ENCODE peak calls at places on chromosomes 7 and 10, in five cellular contexts. One of them, this sample, is unnamed.

GRCh38 chr10:18689498-18689897 is 30.3 kb downstream of the ARL5B start:
- DNase-seq in IMR-90: peak; percentile 65
- DNase-seq in dorsolateral prefrontal cortex: no peak
- DNase-seq in CD8-positive, alpha-beta T cell: no peak
- DNase-seq in CD4-positive, alpha-beta T cell: no peak
- DNase-seq in this sample: peak; percentile 28

GRCh38 chr7:143222782-143223181 is 945 bp downstream of the TAS2R40 start:
- DNase-seq in CD8-positive, alpha-beta T cell: no peak
- DNase-seq in dorsolateral prefrontal cortex: no peak
- DNase-seq in CD4-positive, alpha-beta T cell: no peak
- DNase-seq in IMR-90: no peak
- DNase-seq in this sample: no peak

GRCh38 chr10:72044417-72045041 is 43.8 kb downstream of the SPOCK2 start:
- DNase-seq in IMR-90: peak; percentile 28
- DNase-seq in CD8-positive, alpha-beta T cell: no peak
- DNase-seq in CD4-positive, alpha-beta T cell: no peak
- DNase-seq in dorsolateral prefrontal cortex: peak; percentile 95
- DNase-seq in this sample: peak; percentile 52

GRCh38 chr10:117271427-117271826 is 30.5 kb downstream of the SLC18A2 start:
- DNase-seq in CD8-positive, alpha-beta T cell: no peak
- DNase-seq in IMR-90: peak; percentile 23
- DNase-seq in dorsolateral prefrontal cortex: no peak
- DNase-seq in CD4-positive, alpha-beta T cell: no peak
- DNase-seq in this sample: peak; percentile 72

GRCh38 chr7:150568714-150569113 is 1.5 kb downstream of the GIMAP4 start:
- DNase-seq in CD4-positive, alpha-beta T cell: peak; percentile 42
- DNase-seq in dorsolateral prefrontal cortex: no peak
- DNase-seq in IMR-90: no peak
- DNase-seq in CD8-positive, alpha-beta T cell: peak; percentile 43
- DNase-seq in this sample: no peak

GRCh38 chr10:90920986-90921643 is at the start of gene ANKRD1:
- DNase-seq in IMR-90: peak; percentile 87
- DNase-seq in CD4-positive, alpha-beta T cell: no peak
- DNase-seq in CD8-positive, alpha-beta T cell: no peak
- DNase-seq in dorsolateral prefrontal cortex: no peak
- DNase-seq in this sample: peak; percentile 84

GRCh38 chr7:33998487-33998886 is 93.1 kb downstream of the BMPER start:
- DNase-seq in IMR-90: no peak
- DNase-seq in CD4-positive, alpha-beta T cell: no peak
- DNase-seq in dorsolateral prefrontal cortex: no peak
- DNase-seq in CD8-positive, alpha-beta T cell: no peak
- DNase-seq in this sample: no peak

GRCh38 chr7:50821457-50821977 is 38.8 kb upstream of the GRB10 start:
- DNase-seq in IMR-90: peak; percentile 45
- DNase-seq in CD8-positive, alpha-beta T cell: no peak
- DNase-seq in dorsolateral prefrontal cortex: no peak
- DNase-seq in CD4-positive, alpha-beta T cell: no peak
- DNase-seq in this sample: no peak

GRCh38 chr7:132653364-132653930 is 77.2 kb upstream of the PLXNA4 start:
- DNase-seq in IMR-90: no peak
- DNase-seq in dorsolateral prefrontal cortex: no peak
- DNase-seq in CD4-positive, alpha-beta T cell: no peak
- DNase-seq in CD8-positive, alpha-beta T cell: no peak
- DNase-seq in this sample: no peak

GRCh38 chr7:33072471-33072870 is 9.9 kb upstream of the NT5C3A start:
- DNase-seq in dorsolateral prefrontal cortex: no peak
- DNase-seq in IMR-90: peak; percentile 78
- DNase-seq in CD4-positive, alpha-beta T cell: no peak
- DNase-seq in CD8-positive, alpha-beta T cell: no peak
- DNase-seq in this sample: peak; percentile 30

GRCh38 chr7:149644754-149645153 is 128.6 kb downstream of the ZNF467 start:
- DNase-seq in dorsolateral prefrontal cortex: no peak
- DNase-seq in IMR-90: no peak
- DNase-seq in CD8-positive, alpha-beta T cell: no peak
- DNase-seq in CD4-positive, alpha-beta T cell: no peak
- DNase-seq in this sample: no peak

GRCh38 chr10:130739016-130739756 is 572.3 kb downstream of the TCERG1L start:
- DNase-seq in CD8-positive, alpha-beta T cell: no peak
- DNase-seq in CD4-positive, alpha-beta T cell: no peak
- DNase-seq in dorsolateral prefrontal cortex: peak; percentile 9
- DNase-seq in IMR-90: no peak
- DNase-seq in this sample: no peak

GRCh38 chr10:119237722-119238436 is 30.5 kb downstream of the GRK5 start:
- DNase-seq in dorsolateral prefrontal cortex: no peak
- DNase-seq in CD4-positive, alpha-beta T cell: no peak
- DNase-seq in IMR-90: peak; percentile 52
- DNase-seq in CD8-positive, alpha-beta T cell: no peak
- DNase-seq in this sample: no peak

GRCh38 chr7:71933426-71933825 is 478.7 kb downstream of the CALN1 start:
- DNase-seq in CD4-positive, alpha-beta T cell: no peak
- DNase-seq in CD8-positive, alpha-beta T cell: no peak
- DNase-seq in dorsolateral prefrontal cortex: no peak
- DNase-seq in IMR-90: no peak
- DNase-seq in this sample: no peak

GRCh38 chr10:97718659-97719142 is 5.2 kb downstream of the MARVELD1 start:
- DNase-seq in dorsolateral prefrontal cortex: no peak
- DNase-seq in IMR-90: no peak
- DNase-seq in CD4-positive, alpha-beta T cell: no peak
- DNase-seq in CD8-positive, alpha-beta T cell: no peak
- DNase-seq in this sample: peak; percentile 98

GRCh38 chr7:113561446-113561845 is 357.4 kb downstream of the PPP1R3A start:
- DNase-seq in IMR-90: peak; percentile 21
- DNase-seq in dorsolateral prefrontal cortex: no peak
- DNase-seq in CD4-positive, alpha-beta T cell: no peak
- DNase-seq in CD8-positive, alpha-beta T cell: no peak
- DNase-seq in this sample: no peak

GRCh38 chr10:103676851-103677417 is 178.4 kb downstream of the SH3PXD2A start:
- DNase-seq in CD8-positive, alpha-beta T cell: no peak
- DNase-seq in IMR-90: peak; percentile 95
- DNase-seq in dorsolateral prefrontal cortex: no peak
- DNase-seq in CD4-positive, alpha-beta T cell: no peak
- DNase-seq in this sample: peak; percentile 62

GRCh38 chr10:124830445-124830844 is 28.8 kb downstream of the ABRAXAS2 start:
- DNase-seq in CD8-positive, alpha-beta T cell: no peak
- DNase-seq in CD4-positive, alpha-beta T cell: no peak
- DNase-seq in IMR-90: no peak
- DNase-seq in dorsolateral prefrontal cortex: no peak
- DNase-seq in this sample: no peak

GRCh38 chr7:155452505-155453295 is 5.2 kb upstream of the EN2 start:
- DNase-seq in dorsolateral prefrontal cortex: no peak
- DNase-seq in CD8-positive, alpha-beta T cell: no peak
- DNase-seq in CD4-positive, alpha-beta T cell: no peak
- DNase-seq in IMR-90: no peak
- DNase-seq in this sample: no peak

GRCh38 chr7:151626422-151627115 is 106.9 kb upstream of the RHEB start:
- DNase-seq in dorsolateral prefrontal cortex: no peak
- DNase-seq in CD4-positive, alpha-beta T cell: no peak
- DNase-seq in CD8-positive, alpha-beta T cell: peak; percentile 51
- DNase-seq in IMR-90: no peak
- DNase-seq in this sample: no peak

GRCh38 chr10:32210306-32211045 is 136.5 kb downstream of the EPC1 start:
- DNase-seq in dorsolateral prefrontal cortex: no peak
- DNase-seq in CD4-positive, alpha-beta T cell: no peak
- DNase-seq in CD8-positive, alpha-beta T cell: no peak
- DNase-seq in IMR-90: peak; percentile 59
- DNase-seq in this sample: peak; percentile 69

GRCh38 chr7:64618785-64619456 is 47.0 kb upstream of the ZNF107 start:
- DNase-seq in dorsolateral prefrontal cortex: no peak
- DNase-seq in CD8-positive, alpha-beta T cell: no peak
- DNase-seq in IMR-90: peak; percentile 60
- DNase-seq in CD4-positive, alpha-beta T cell: no peak
- DNase-seq in this sample: peak; percentile 17

GRCh38 chr7:132907380-132907940 is 174.4 kb downstream of the CHCHD3 start:
- DNase-seq in CD4-positive, alpha-beta T cell: no peak
- DNase-seq in dorsolateral prefrontal cortex: no peak
- DNase-seq in IMR-90: no peak
- DNase-seq in CD8-positive, alpha-beta T cell: no peak
- DNase-seq in this sample: no peak

GRCh38 chr10:35449944-35450343 is 113.6 kb downstream of the CCNY start:
- DNase-seq in dorsolateral prefrontal cortex: no peak
- DNase-seq in CD4-positive, alpha-beta T cell: no peak
- DNase-seq in IMR-90: no peak
- DNase-seq in CD8-positive, alpha-beta T cell: no peak
- DNase-seq in this sample: no peak

GRCh38 chr10:110771486-110771885 is 100.2 kb upstream of the PDCD4 start:
- DNase-seq in dorsolateral prefrontal cortex: no peak
- DNase-seq in CD4-positive, alpha-beta T cell: no peak
- DNase-seq in CD8-positive, alpha-beta T cell: no peak
- DNase-seq in IMR-90: no peak
- DNase-seq in this sample: no peak

GRCh38 chr7:130345106-130345505 is 490 bp downstream of the CPA5 start:
- DNase-seq in IMR-90: no peak
- DNase-seq in CD8-positive, alpha-beta T cell: no peak
- DNase-seq in CD4-positive, alpha-beta T cell: no peak
- DNase-seq in dorsolateral prefrontal cortex: no peak
- DNase-seq in this sample: no peak

GRCh38 chr10:98309366-98310355 is 41.7 kb upstream of the LOXL4 start:
- DNase-seq in CD8-positive, alpha-beta T cell: no peak
- DNase-seq in CD4-positive, alpha-beta T cell: no peak
- DNase-seq in IMR-90: peak; percentile 87
- DNase-seq in dorsolateral prefrontal cortex: peak; percentile 67
- DNase-seq in this sample: peak; percentile 86

GRCh38 chr7:139600306-139600705 is 76.8 kb downstream of the CLEC2L start:
- DNase-seq in dorsolateral prefrontal cortex: no peak
- DNase-seq in CD4-positive, alpha-beta T cell: no peak
- DNase-seq in IMR-90: no peak
- DNase-seq in CD8-positive, alpha-beta T cell: no peak
- DNase-seq in this sample: no peak

GRCh38 chr10:74244097-74244685 is 93.2 kb downstream of the ADK start:
- DNase-seq in dorsolateral prefrontal cortex: no peak
- DNase-seq in CD8-positive, alpha-beta T cell: no peak
- DNase-seq in CD4-positive, alpha-beta T cell: no peak
- DNase-seq in IMR-90: peak; percentile 73
- DNase-seq in this sample: no peak

GRCh38 chr10:88379575-88379974 is 203.5 kb downstream of the RNLS start:
- DNase-seq in CD8-positive, alpha-beta T cell: no peak
- DNase-seq in dorsolateral prefrontal cortex: no peak
- DNase-seq in IMR-90: peak; percentile 82
- DNase-seq in CD4-positive, alpha-beta T cell: no peak
- DNase-seq in this sample: peak; percentile 20

GRCh38 chr10:51073461-51074237 is 638 bp upstream of the PRKG1 start:
- DNase-seq in IMR-90: peak; percentile 31
- DNase-seq in CD8-positive, alpha-beta T cell: no peak
- DNase-seq in CD4-positive, alpha-beta T cell: no peak
- DNase-seq in dorsolateral prefrontal cortex: no peak
- DNase-seq in this sample: peak; percentile 8

GRCh38 chr10:69439813-69440506 is 11.3 kb upstream of the TSPAN15 start:
- DNase-seq in IMR-90: no peak
- DNase-seq in dorsolateral prefrontal cortex: no peak
- DNase-seq in CD8-positive, alpha-beta T cell: no peak
- DNase-seq in CD4-positive, alpha-beta T cell: no peak
- DNase-seq in this sample: peak; percentile 62

GRCh38 chr10:69438531-69439349 is 12.5 kb upstream of the TSPAN15 start:
- DNase-seq in CD4-positive, alpha-beta T cell: no peak
- DNase-seq in CD8-positive, alpha-beta T cell: no peak
- DNase-seq in dorsolateral prefrontal cortex: no peak
- DNase-seq in IMR-90: peak; percentile 16
- DNase-seq in this sample: peak; percentile 83

GRCh38 chr10:69435966-69436520 is 15.2 kb upstream of the TSPAN15 start:
- DNase-seq in IMR-90: no peak
- DNase-seq in dorsolateral prefrontal cortex: no peak
- DNase-seq in CD8-positive, alpha-beta T cell: no peak
- DNase-seq in CD4-positive, alpha-beta T cell: no peak
- DNase-seq in this sample: no peak

GRCh38 chr10:69437321-69438259 is 13.7 kb upstream of the TSPAN15 start:
- DNase-seq in CD4-positive, alpha-beta T cell: no peak
- DNase-seq in CD8-positive, alpha-beta T cell: no peak
- DNase-seq in dorsolateral prefrontal cortex: no peak
- DNase-seq in IMR-90: no peak
- DNase-seq in this sample: no peak

GRCh38 chr10:69439350-69439739 is 11.9 kb upstream of the TSPAN15 start:
- DNase-seq in CD4-positive, alpha-beta T cell: no peak
- DNase-seq in dorsolateral prefrontal cortex: peak; percentile 66
- DNase-seq in IMR-90: no peak
- DNase-seq in CD8-positive, alpha-beta T cell: no peak
- DNase-seq in this sample: peak; percentile 92
- H3K27ac ChIP-seq in CD4-positive, alpha-beta T cell: no peak overlapping the region
- H3K27ac ChIP-seq in dorsolateral prefrontal cortex: no peak overlapping the region
- H3K27ac ChIP-seq in IMR-90: no peak overlapping the region
- H3K27ac ChIP-seq in CD8-positive, alpha-beta T cell: no peak overlapping the region
- H3K27ac ChIP-seq in this sample: peak overlapping the region; percentile 95

GRCh38 chr7:105600720-105601550 is 19.6 kb upstream of the EFCAB10 start:
- DNase-seq in dorsolateral prefrontal cortex: no peak
- DNase-seq in CD8-positive, alpha-beta T cell: no peak
- DNase-seq in IMR-90: no peak
- DNase-seq in CD4-positive, alpha-beta T cell: no peak
- DNase-seq in this sample: peak; percentile 13
- H3K27ac ChIP-seq in dorsolateral prefrontal cortex: no peak overlapping the region
- H3K27ac ChIP-seq in CD8-positive, alpha-beta T cell: no peak overlapping the region
- H3K27ac ChIP-seq in IMR-90: no peak overlapping the region
- H3K27ac ChIP-seq in CD4-positive, alpha-beta T cell: no peak overlapping the region
- H3K27ac ChIP-seq in this sample: no peak overlapping the region

GRCh38 chr7:85025312-85025756 is 161.5 kb downstream of the SEMA3D start:
- DNase-seq in IMR-90: no peak
- DNase-seq in CD4-positive, alpha-beta T cell: no peak
- DNase-seq in dorsolateral prefrontal cortex: no peak
- DNase-seq in CD8-positive, alpha-beta T cell: no peak
- DNase-seq in this sample: peak; percentile 38
- H3K27ac ChIP-seq in IMR-90: no peak overlapping the region
- H3K27ac ChIP-seq in CD4-positive, alpha-beta T cell: no peak overlapping the region
- H3K27ac ChIP-seq in dorsolateral prefrontal cortex: no peak overlapping the region
- H3K27ac ChIP-seq in CD8-positive, alpha-beta T cell: no peak overlapping the region
- H3K27ac ChIP-seq in this sample: no peak overlapping the region

DNA sequence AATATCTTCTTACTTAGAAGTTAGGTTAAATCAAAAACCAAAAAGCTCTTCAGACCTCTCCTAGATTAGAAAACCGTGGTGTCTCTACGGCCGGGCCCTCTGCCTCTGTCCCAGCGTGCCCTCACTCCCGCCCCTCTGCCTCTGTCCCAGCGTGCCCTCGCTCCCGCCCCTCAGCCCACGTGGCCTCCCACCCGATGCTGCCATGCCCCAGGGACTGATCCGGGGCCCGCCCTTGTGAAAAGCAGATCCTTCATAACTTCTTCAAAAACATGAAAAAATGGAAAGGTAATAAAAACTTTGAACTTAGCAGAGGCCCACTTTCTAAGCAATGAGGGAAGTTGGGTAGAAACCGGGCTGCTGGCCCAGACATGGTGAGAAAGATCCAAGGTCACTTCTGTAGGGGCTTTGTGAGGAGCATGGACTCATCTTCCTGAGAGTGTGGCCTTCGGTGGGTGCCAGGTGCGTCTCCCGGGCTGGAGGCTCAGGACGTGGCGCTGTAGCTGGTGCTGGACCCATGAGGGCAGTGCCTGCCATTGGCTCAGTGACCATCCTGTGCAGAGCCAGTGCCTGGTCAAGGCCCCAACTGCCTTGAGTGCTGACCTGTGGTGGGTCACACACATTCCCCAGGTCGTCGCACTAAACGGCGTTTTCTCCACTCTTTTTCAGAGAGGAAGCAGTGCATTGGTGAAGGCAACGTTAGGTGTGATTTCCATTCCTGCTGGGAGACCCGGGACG is 4.9 kb upstream of the DPYSL4 start:
- DNase-seq in dorsolateral prefrontal cortex: no peak
- DNase-seq in IMR-90: no peak
- DNase-seq in CD4-positive, alpha-beta T cell: no peak
- DNase-seq in CD8-positive, alpha-beta T cell: no peak
- DNase-seq in this sample: no peak
- H3K27ac ChIP-seq in dorsolateral prefrontal cortex: no peak overlapping the region
- H3K27ac ChIP-seq in IMR-90: no peak overlapping the region
- H3K27ac ChIP-seq in CD4-positive, alpha-beta T cell: no peak overlapping the region
- H3K27ac ChIP-seq in CD8-positive, alpha-beta T cell: no peak overlapping the region
- H3K27ac ChIP-seq in this sample: no peak overlapping the region

This sample was measured in RWPE1.